ENCODE peak calls at places on chromosomes 7 and 10, in nine cellular contexts. A is MM.1S, T is osteoblast, V is neural progenitor cell, R is H1, F is GM12864, Z is B cell, C is SK-N-SH, N is kidney. Q is an unnamed sample.

GRCh38 chr7:132412435-132412834 is 163.8 kb downstream of the PLXNA4 start:
- DNase-seq in A (no peak), T (no peak), V (no peak), R (no peak), F (no peak), Z (no peak), C (no peak), N (no peak), Q (no peak)

GRCh38 chr10:119136084-119136483 is 29.4 kb downstream of the SFXN4 start:
- DNase-seq in A (no peak), T (no peak), V (no peak), R (no peak), F (no peak), Z (no peak), C (no peak), N (no peak), Q (no peak)

GRCh38 chr10:3902809-3903410 is 117.9 kb upstream of the KLF6 start:
- DNase-seq in A (no peak), T (no peak), V (no peak), R (no peak), F (no peak), Z (no peak), C (no peak), N (no peak), Q (no peak)

GRCh38 chr10:36888925-36889573 is 236.3 kb upstream of the ANKRD30A start:
- DNase-seq in A (peak; percentile 62), T (no peak), V (peak; percentile 65), R (peak; percentile 73), F (peak; percentile 7), Z (no peak), C (peak; percentile 36), N (no peak), Q (no peak)

GRCh38 chr10:24463683-24464426 is 254.9 kb downstream of the KIAA1217 start:
- DNase-seq in A (peak; percentile 68), T (peak; percentile 76), V (no peak), R (no peak), F (peak; percentile 35), Z (no peak), C (no peak), N (no peak), Q (no peak)

GRCh38 chr7:141381794-141382453 is 169.3 kb upstream of the AGK start:
- DNase-seq in A (no peak), T (no peak), V (no peak), R (no peak), F (no peak), Z (no peak), C (no peak), N (no peak), Q (no peak)

GRCh38 chr7:32670105-32670504 is 174.8 kb downstream of the AVL9 start:
- DNase-seq in A (no peak), T (peak; percentile 21), V (peak; percentile 7), R (no peak), F (no peak), Z (no peak), C (no peak), N (no peak), Q (no peak)

GRCh38 chr7:156764016-156764669 is 123.6 kb downstream of the RNF32 start:
- DNase-seq in A (no peak), T (peak; percentile 41), V (peak; percentile 75), R (no peak), F (no peak), Z (no peak), C (peak; percentile 79), N (peak; percentile 89), Q (no peak)

GRCh38 chr7:120259382-120259781 is 13.6 kb upstream of the KCND2 start:
- DNase-seq in A (no peak), T (no peak), V (no peak), R (no peak), F (no peak), Z (no peak), C (no peak), N (no peak), Q (no peak)

GRCh38 chr10:45294681-45295080 is 20.7 kb downstream of the OR13A1 start:
- DNase-seq in A (no peak), T (no peak), V (no peak), R (no peak), F (no peak), Z (no peak), C (no peak), N (no peak), Q (no peak)

DNA sequence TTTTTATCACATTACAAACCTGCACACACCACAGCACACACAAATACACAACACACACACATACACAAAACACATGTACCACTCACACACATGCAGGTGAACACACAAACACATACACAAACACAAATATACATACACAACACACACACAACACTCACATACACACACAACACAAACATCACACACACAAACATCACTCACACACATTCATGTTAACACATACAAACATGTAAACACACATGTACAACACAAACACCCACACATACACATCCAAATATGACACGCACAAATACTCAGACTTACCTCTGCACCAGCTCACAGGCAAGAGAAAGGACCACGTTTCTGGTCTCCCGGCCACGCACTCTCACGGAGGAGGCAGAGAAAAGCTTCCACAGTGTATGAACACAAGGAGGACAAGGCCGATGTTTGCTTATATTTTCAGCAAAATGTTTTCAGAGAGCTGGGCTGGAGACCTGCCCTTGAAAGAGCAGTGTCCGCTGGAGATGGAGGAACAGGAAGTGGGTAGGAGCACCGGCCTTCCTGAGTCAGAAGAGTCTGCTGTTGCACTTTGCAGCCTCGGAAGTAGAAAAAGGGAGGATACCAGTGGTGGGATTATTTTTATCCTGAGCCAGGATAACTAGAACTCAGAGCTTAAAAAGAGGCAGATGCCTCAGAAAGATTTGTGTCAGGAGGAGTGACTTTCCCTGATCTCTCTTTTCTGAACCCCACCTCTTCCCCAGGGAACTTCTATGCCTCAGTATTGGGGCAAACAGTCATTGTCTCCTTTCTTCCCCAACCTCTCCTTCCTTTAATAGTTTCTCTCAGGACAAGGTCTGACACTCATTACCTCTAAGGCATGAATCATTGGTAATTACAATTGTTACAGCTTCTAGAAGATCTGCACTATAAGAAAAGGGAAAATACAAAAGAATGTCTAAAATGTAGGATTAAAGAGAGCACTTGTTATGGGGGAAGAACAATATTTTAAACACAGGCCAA is at the start of gene GIMAP6:
- DNase-seq in A (no peak), T (peak; percentile 11), V (no peak), R (no peak), F (no peak), Z (no peak), C (no peak), N (no peak), Q (no peak)
- TF ChIP-seq CTCF in A (no peak), T (no peak), V (no peak), R (no peak), F (no peak), Z (no peak), C (no peak), N (no peak), Q (no peak)

GRCh38 chr10:79910344-79910743 is 38.6 kb downstream of the SFTPD start:
- DNase-seq in A (peak; percentile 93), T (no peak), V (no peak), R (no peak), F (no peak), Z (no peak), C (no peak), N (no peak), Q (no peak)
- TF ChIP-seq CTCF in A (no peak), T (no peak), V (no peak), R (no peak), F (no peak), Z (no peak), C (no peak), N (no peak), Q (no peak)

GRCh38 chr10:6716521-6716920 is 136.4 kb upstream of the PRKCQ start:
- DNase-seq in A (no peak), T (no peak), V (no peak), R (no peak), F (no peak), Z (no peak), C (no peak), N (no peak), Q (no peak)

GRCh38 chr10:6726924-6727323 is 146.8 kb upstream of the PRKCQ start:
- DNase-seq in A (no peak), T (no peak), V (no peak), R (no peak), F (no peak), Z (no peak), C (no peak), N (no peak), Q (no peak)

GRCh38 chr10:6721964-6722615 is 142.0 kb upstream of the PRKCQ start:
- DNase-seq in A (no peak), T (no peak), V (no peak), R (no peak), F (no peak), Z (no peak), C (no peak), N (no peak), Q (no peak)

GRCh38 chr10:6722616-6723004 is 142.5 kb upstream of the PRKCQ start:
- DNase-seq in A (no peak), T (no peak), V (no peak), R (no peak), F (no peak), Z (no peak), C (no peak), N (no peak), Q (no peak)

DNA sequence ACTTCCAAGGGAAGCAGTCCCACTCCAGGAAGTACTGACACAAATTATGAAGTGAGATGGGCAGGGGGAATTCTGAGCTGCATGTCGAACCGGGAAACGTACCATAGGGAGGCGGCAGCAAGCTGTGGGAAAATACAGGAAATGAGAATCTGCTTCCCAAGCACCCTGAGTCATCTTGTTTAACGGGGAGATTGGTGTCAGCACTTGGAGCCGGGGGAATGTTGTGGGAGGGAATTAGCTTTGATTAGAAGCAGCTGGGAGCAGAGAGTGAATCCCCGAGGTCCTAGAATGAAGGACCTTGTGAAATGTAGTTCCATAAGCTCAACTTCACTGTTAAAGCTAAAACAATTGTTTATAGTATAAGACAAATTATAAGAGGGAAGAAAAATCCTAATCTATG is 141.4 kb upstream of the PRKCQ start:
- DNase-seq in A (no peak), T (peak; percentile 73), V (no peak), R (no peak), F (no peak), Z (no peak), C (peak; percentile 31), N (peak; percentile 73), Q (no peak)
- TF ChIP-seq CTCF in A (no peak), T (peak; percentile 49), V (no peak), R (peak; percentile 3), F (no peak), Z (no peak), C (peak; percentile 49), N (no peak), Q (no peak)

DNA sequence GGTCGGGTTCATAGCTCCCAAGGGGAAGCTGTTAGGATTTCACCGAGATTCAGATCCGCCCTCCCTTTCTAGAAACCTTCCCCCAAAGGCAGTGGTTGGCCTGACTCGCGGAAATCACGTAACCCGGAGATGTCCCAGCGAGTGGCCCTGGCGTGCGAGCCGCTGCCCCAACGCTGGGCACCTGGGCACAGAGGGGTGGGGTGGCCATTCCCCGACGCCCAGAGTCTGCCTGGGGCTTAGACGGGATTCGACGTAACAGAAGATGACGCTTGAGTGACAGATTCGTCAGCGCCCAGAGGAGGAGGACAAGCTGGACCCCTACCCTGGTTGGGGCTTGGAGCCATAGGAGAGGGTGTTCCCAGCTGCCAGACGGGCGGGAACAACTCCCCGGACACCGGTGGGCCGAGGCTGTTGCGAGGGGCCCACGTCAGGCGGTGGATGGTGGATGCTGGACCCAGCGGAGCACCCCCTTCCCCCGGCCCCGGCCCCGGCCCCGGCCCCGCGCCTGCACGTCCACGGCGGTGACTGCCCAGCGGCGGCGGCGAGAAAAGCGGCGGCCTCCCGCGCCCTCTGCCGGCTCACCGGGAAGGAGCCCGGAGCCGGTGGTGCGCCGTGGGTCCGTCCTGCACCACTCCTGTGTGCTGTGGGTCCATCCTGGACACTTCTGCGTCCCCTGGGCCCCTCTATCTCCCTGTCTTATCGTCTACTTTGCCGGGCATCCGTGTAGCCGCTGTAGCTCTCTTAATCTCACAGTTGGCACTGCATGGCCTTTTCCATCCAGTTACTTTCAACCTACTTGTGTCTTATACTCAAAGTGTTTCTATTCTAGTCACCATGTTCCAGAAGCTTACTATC is 35.4 kb upstream of the KNDC1 start:
- DNase-seq in A (no peak), T (peak; percentile 99), V (peak; percentile 77), R (peak; percentile 88), F (no peak), Z (no peak), C (peak; percentile 84), N (peak; percentile 75), Q (peak; percentile 19)
- TF ChIP-seq CTCF in A (no peak), T (peak; percentile 42), V (peak; percentile 76), R (peak; percentile 52), F (peak; percentile 14), Z (no peak), C (peak; percentile 29), N (peak; percentile 64), Q (no peak)

Q was measured in omental fat pad.